ENCODE peak calls at places on chromosomes 2 and 18, in ten cellular contexts. One of them, this sample, is unnamed.

GRCh38 chr18:62982600-62983251 is 267.4 kb downstream of the PHLPP1 start:
- DNase-seq in astrocyte of the spinal cord: peak
- DNase-seq in thyroid gland: peak
- DNase-seq in AG09309: peak
- DNase-seq in cardiac muscle cell: peak
- DNase-seq in sigmoid colon: peak
- DNase-seq in pancreas: peak
- DNase-seq in ovary: peak
- DNase-seq in PC-3: peak
- DNase-seq in cardiac fibroblast: peak
- DNase-seq in this sample: no peak

GRCh38 chr18:23964282-23965238 is 50.0 kb upstream of the TTC39C start:
- DNase-seq in cardiac fibroblast: no peak
- DNase-seq in PC-3: no peak
- DNase-seq in ovary: no peak
- DNase-seq in astrocyte of the spinal cord: no peak
- DNase-seq in thyroid gland: no peak
- DNase-seq in pancreas: no peak
- DNase-seq in cardiac muscle cell: no peak
- DNase-seq in sigmoid colon: no peak
- DNase-seq in AG09309: no peak
- DNase-seq in this sample: no peak

GRCh38 chr18:58893388-58894099 is 28.9 kb downstream of the ZNF532 start:
- DNase-seq in thyroid gland: no peak
- DNase-seq in sigmoid colon: no peak
- DNase-seq in cardiac fibroblast: no peak
- DNase-seq in astrocyte of the spinal cord: no peak
- DNase-seq in PC-3: peak
- DNase-seq in ovary: no peak
- DNase-seq in pancreas: no peak
- DNase-seq in cardiac muscle cell: no peak
- DNase-seq in AG09309: no peak
- DNase-seq in this sample: no peak

GRCh38 chr2:161306919-161307318 is 1.3 kb upstream of the PSMD14 start:
- DNase-seq in sigmoid colon: no peak
- DNase-seq in thyroid gland: no peak
- DNase-seq in pancreas: no peak
- DNase-seq in ovary: no peak
- DNase-seq in AG09309: no peak
- DNase-seq in astrocyte of the spinal cord: no peak
- DNase-seq in cardiac fibroblast: no peak
- DNase-seq in PC-3: no peak
- DNase-seq in cardiac muscle cell: no peak
- DNase-seq in this sample: no peak

GRCh38 chr2:86562485-86562890 is 755 bp downstream of the CHMP3 start:
- DNase-seq in cardiac fibroblast: no peak
- DNase-seq in astrocyte of the spinal cord: no peak
- DNase-seq in ovary: no peak
- DNase-seq in AG09309: no peak
- DNase-seq in pancreas: no peak
- DNase-seq in PC-3: no peak
- DNase-seq in cardiac muscle cell: no peak
- DNase-seq in thyroid gland: no peak
- DNase-seq in sigmoid colon: no peak
- DNase-seq in this sample: no peak

GRCh38 chr2:200862532-200863000 is 1.9 kb downstream of the CLK1 start:
- DNase-seq in astrocyte of the spinal cord: peak
- DNase-seq in pancreas: peak
- DNase-seq in cardiac fibroblast: peak
- DNase-seq in cardiac muscle cell: peak
- DNase-seq in thyroid gland: peak
- DNase-seq in ovary: peak
- DNase-seq in PC-3: peak
- DNase-seq in AG09309: peak
- DNase-seq in sigmoid colon: no peak
- DNase-seq in this sample: peak

GRCh38 chr2:1881998-1882397 is 137.7 kb upstream of the PXDN start:
- DNase-seq in cardiac muscle cell: no peak
- DNase-seq in cardiac fibroblast: no peak
- DNase-seq in AG09309: no peak
- DNase-seq in astrocyte of the spinal cord: no peak
- DNase-seq in sigmoid colon: peak
- DNase-seq in ovary: no peak
- DNase-seq in pancreas: no peak
- DNase-seq in PC-3: no peak
- DNase-seq in thyroid gland: peak
- DNase-seq in this sample: no peak

GRCh38 chr2:98911376-98912154 is 24.5 kb downstream of the CRACDL start:
- DNase-seq in thyroid gland: no peak
- DNase-seq in cardiac muscle cell: no peak
- DNase-seq in pancreas: no peak
- DNase-seq in ovary: no peak
- DNase-seq in PC-3: peak
- DNase-seq in sigmoid colon: peak
- DNase-seq in AG09309: no peak
- DNase-seq in astrocyte of the spinal cord: peak
- DNase-seq in cardiac fibroblast: peak
- DNase-seq in this sample: no peak

GRCh38 chr2:31038385-31038784 is 99.9 kb downstream of the GALNT14 start:
- DNase-seq in AG09309: no peak
- DNase-seq in PC-3: no peak
- DNase-seq in cardiac fibroblast: no peak
- DNase-seq in ovary: no peak
- DNase-seq in astrocyte of the spinal cord: no peak
- DNase-seq in sigmoid colon: no peak
- DNase-seq in pancreas: no peak
- DNase-seq in cardiac muscle cell: no peak
- DNase-seq in thyroid gland: no peak
- DNase-seq in this sample: no peak

GRCh38 chr2:116696223-116696622 is 1118.3 kb upstream of the DDX18 start:
- DNase-seq in AG09309: no peak
- DNase-seq in thyroid gland: no peak
- DNase-seq in astrocyte of the spinal cord: peak
- DNase-seq in ovary: no peak
- DNase-seq in PC-3: peak
- DNase-seq in cardiac fibroblast: no peak
- DNase-seq in pancreas: no peak
- DNase-seq in sigmoid colon: no peak
- DNase-seq in cardiac muscle cell: no peak
- DNase-seq in this sample: peak

GRCh38 chr2:215413974-215414373 is 21.9 kb downstream of the FN1 start:
- DNase-seq in sigmoid colon: no peak
- DNase-seq in pancreas: no peak
- DNase-seq in AG09309: no peak
- DNase-seq in thyroid gland: no peak
- DNase-seq in PC-3: no peak
- DNase-seq in astrocyte of the spinal cord: no peak
- DNase-seq in cardiac muscle cell: no peak
- DNase-seq in cardiac fibroblast: no peak
- DNase-seq in ovary: no peak
- DNase-seq in this sample: no peak

GRCh38 chr2:234291765-234292204 is 205.1 kb downstream of the ARL4C start:
- DNase-seq in AG09309: peak
- DNase-seq in PC-3: no peak
- DNase-seq in cardiac fibroblast: peak
- DNase-seq in thyroid gland: peak
- DNase-seq in cardiac muscle cell: no peak
- DNase-seq in sigmoid colon: no peak
- DNase-seq in pancreas: peak
- DNase-seq in ovary: no peak
- DNase-seq in astrocyte of the spinal cord: peak
- DNase-seq in this sample: no peak

GRCh38 chr2:219369447-219369861 is 18.3 kb downstream of the DNPEP start:
- DNase-seq in ovary: peak
- DNase-seq in sigmoid colon: peak
- DNase-seq in cardiac fibroblast: peak
- DNase-seq in astrocyte of the spinal cord: peak
- DNase-seq in thyroid gland: peak
- DNase-seq in AG09309: peak
- DNase-seq in pancreas: peak
- DNase-seq in cardiac muscle cell: no peak
- DNase-seq in PC-3: peak
- DNase-seq in this sample: no peak

GRCh38 chr2:241799522-241800197 is 9.3 kb upstream of the NEU4 start:
- DNase-seq in pancreas: no peak
- DNase-seq in sigmoid colon: no peak
- DNase-seq in thyroid gland: no peak
- DNase-seq in PC-3: no peak
- DNase-seq in ovary: peak
- DNase-seq in cardiac muscle cell: no peak
- DNase-seq in cardiac fibroblast: no peak
- DNase-seq in AG09309: no peak
- DNase-seq in astrocyte of the spinal cord: no peak
- DNase-seq in this sample: no peak
- H3K4me3 ChIP-seq in pancreas: no peak
- H3K4me3 ChIP-seq in sigmoid colon: no peak
- H3K4me3 ChIP-seq in thyroid gland: no peak
- H3K4me3 ChIP-seq in PC-3: no peak
- H3K4me3 ChIP-seq in ovary: no peak
- H3K4me3 ChIP-seq in cardiac muscle cell: no peak
- H3K4me3 ChIP-seq in cardiac fibroblast: no peak
- H3K4me3 ChIP-seq in AG09309: no peak
- H3K4me3 ChIP-seq in astrocyte of the spinal cord: no peak
- H3K4me3 ChIP-seq in this sample: no peak

GRCh38 chr2:58677763-58678162 is 436.6 kb upstream of the FANCL start:
- DNase-seq in cardiac muscle cell: no peak
- DNase-seq in ovary: no peak
- DNase-seq in pancreas: no peak
- DNase-seq in thyroid gland: no peak
- DNase-seq in astrocyte of the spinal cord: no peak
- DNase-seq in cardiac fibroblast: no peak
- DNase-seq in PC-3: no peak
- DNase-seq in AG09309: no peak
- DNase-seq in sigmoid colon: no peak
- DNase-seq in this sample: no peak

GRCh38 chr2:58686757-58687156 is 445.6 kb upstream of the FANCL start:
- DNase-seq in astrocyte of the spinal cord: no peak
- DNase-seq in AG09309: no peak
- DNase-seq in cardiac muscle cell: no peak
- DNase-seq in thyroid gland: no peak
- DNase-seq in cardiac fibroblast: no peak
- DNase-seq in pancreas: no peak
- DNase-seq in ovary: no peak
- DNase-seq in sigmoid colon: no peak
- DNase-seq in PC-3: no peak
- DNase-seq in this sample: no peak

GRCh38 chr2:58680938-58681337 is 439.8 kb upstream of the FANCL start:
- DNase-seq in PC-3: peak
- DNase-seq in pancreas: no peak
- DNase-seq in ovary: no peak
- DNase-seq in sigmoid colon: no peak
- DNase-seq in astrocyte of the spinal cord: no peak
- DNase-seq in thyroid gland: no peak
- DNase-seq in cardiac fibroblast: peak
- DNase-seq in AG09309: no peak
- DNase-seq in cardiac muscle cell: no peak
- DNase-seq in this sample: no peak
- TF ChIP-seq CTCF in PC-3: peak
- TF ChIP-seq CTCF in pancreas: no peak
- TF ChIP-seq CTCF in ovary: no peak
- TF ChIP-seq CTCF in sigmoid colon: no peak
- TF ChIP-seq CTCF in astrocyte of the spinal cord: no peak
- TF ChIP-seq CTCF in thyroid gland: no peak
- TF ChIP-seq CTCF in cardiac fibroblast: no peak
- TF ChIP-seq CTCF in AG09309: no peak
- TF ChIP-seq CTCF in cardiac muscle cell: no peak
- TF ChIP-seq CTCF in this sample: no peak

GRCh38 chr2:95022309-95023221 is 2.9 kb upstream of the MAL start:
- DNase-seq in ovary: no peak
- DNase-seq in pancreas: peak
- DNase-seq in PC-3: peak
- DNase-seq in cardiac fibroblast: peak
- DNase-seq in thyroid gland: peak
- DNase-seq in cardiac muscle cell: peak
- DNase-seq in sigmoid colon: no peak
- DNase-seq in astrocyte of the spinal cord: peak
- DNase-seq in AG09309: no peak
- DNase-seq in this sample: no peak

GRCh38 chr2:95023222-95023597 is 2.3 kb upstream of the MAL start:
- DNase-seq in PC-3: peak
- DNase-seq in ovary: no peak
- DNase-seq in thyroid gland: peak
- DNase-seq in cardiac muscle cell: no peak
- DNase-seq in AG09309: no peak
- DNase-seq in cardiac fibroblast: no peak
- DNase-seq in pancreas: no peak
- DNase-seq in astrocyte of the spinal cord: no peak
- DNase-seq in sigmoid colon: no peak
- DNase-seq in this sample: no peak

GRCh38 chr2:95025406-95026319 is at the start of gene MAL:
- DNase-seq in sigmoid colon: no peak
- DNase-seq in thyroid gland: peak
- DNase-seq in cardiac muscle cell: peak
- DNase-seq in AG09309: no peak
- DNase-seq in PC-3: no peak
- DNase-seq in cardiac fibroblast: no peak
- DNase-seq in ovary: no peak
- DNase-seq in pancreas: no peak
- DNase-seq in astrocyte of the spinal cord: no peak
- DNase-seq in this sample: no peak

GRCh38 chr2:95024960-95025405 is 525 bp upstream of the MAL start:
- DNase-seq in cardiac muscle cell: no peak
- DNase-seq in AG09309: no peak
- DNase-seq in pancreas: no peak
- DNase-seq in sigmoid colon: no peak
- DNase-seq in thyroid gland: no peak
- DNase-seq in PC-3: no peak
- DNase-seq in astrocyte of the spinal cord: no peak
- DNase-seq in cardiac fibroblast: no peak
- DNase-seq in ovary: no peak
- DNase-seq in this sample: no peak

DNA sequence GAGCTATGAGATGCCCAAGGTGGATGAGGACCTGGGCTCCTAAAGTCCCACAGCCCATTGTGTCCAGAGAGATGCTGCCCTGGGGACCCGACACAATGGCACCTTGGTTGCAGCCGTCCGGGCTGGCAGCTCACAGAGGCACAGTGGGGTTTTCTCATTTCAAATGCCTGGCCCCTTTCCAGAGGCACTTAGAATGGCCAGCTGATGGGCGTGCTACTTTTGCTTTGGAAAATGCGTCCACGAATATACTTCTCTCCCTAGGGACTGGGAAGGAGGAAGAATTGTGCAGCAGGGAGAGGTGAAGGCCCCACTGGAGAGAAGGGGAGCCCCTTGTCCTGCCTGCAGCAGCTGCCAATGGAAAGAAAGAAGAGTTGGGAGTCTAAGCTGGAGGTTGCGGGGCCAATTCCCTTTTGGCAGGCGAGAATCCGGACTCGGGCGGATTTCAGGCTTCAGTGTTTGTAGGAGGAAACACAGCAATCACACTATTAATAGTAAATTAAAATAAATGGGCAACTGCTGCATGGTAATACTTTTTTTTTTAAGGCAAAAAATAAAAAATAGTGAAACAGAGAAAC is 1.1 kb upstream of the MAL start:
- DNase-seq in ovary: no peak
- DNase-seq in AG09309: no peak
- DNase-seq in thyroid gland: no peak
- DNase-seq in sigmoid colon: no peak
- DNase-seq in PC-3: no peak
- DNase-seq in cardiac fibroblast: no peak
- DNase-seq in astrocyte of the spinal cord: no peak
- DNase-seq in pancreas: no peak
- DNase-seq in cardiac muscle cell: no peak
- DNase-seq in this sample: no peak
- H3K4me3 ChIP-seq in ovary: no peak
- H3K4me3 ChIP-seq in AG09309: no peak
- H3K4me3 ChIP-seq in thyroid gland: no peak
- H3K4me3 ChIP-seq in sigmoid colon: peak
- H3K4me3 ChIP-seq in PC-3: no peak
- H3K4me3 ChIP-seq in cardiac fibroblast: no peak
- H3K4me3 ChIP-seq in astrocyte of the spinal cord: no peak
- H3K4me3 ChIP-seq in pancreas: no peak
- H3K4me3 ChIP-seq in cardiac muscle cell: no peak
- H3K4me3 ChIP-seq in this sample: no peak

GRCh38 chr2:151728736-151729415 is 5.4 kb downstream of the NEB start:
- DNase-seq in PC-3: no peak
- DNase-seq in astrocyte of the spinal cord: no peak
- DNase-seq in pancreas: no peak
- DNase-seq in cardiac fibroblast: no peak
- DNase-seq in sigmoid colon: no peak
- DNase-seq in ovary: no peak
- DNase-seq in thyroid gland: no peak
- DNase-seq in AG09309: no peak
- DNase-seq in cardiac muscle cell: no peak
- DNase-seq in this sample: no peak
- TF ChIP-seq CTCF in PC-3: peak
- TF ChIP-seq CTCF in astrocyte of the spinal cord: no peak
- TF ChIP-seq CTCF in pancreas: no peak
- TF ChIP-seq CTCF in cardiac fibroblast: no peak
- TF ChIP-seq CTCF in sigmoid colon: no peak
- TF ChIP-seq CTCF in ovary: no peak
- TF ChIP-seq CTCF in thyroid gland: no peak
- TF ChIP-seq CTCF in AG09309: no peak
- TF ChIP-seq CTCF in cardiac muscle cell: no peak
- TF ChIP-seq CTCF in this sample: no peak